ENCODE peak calls at places on chromosome 13, in seven cellular contexts. One of them, this sample, is unnamed.

GRCh38 chr13:46149272-46150133 is 32.5 kb downstream of the LCP1 start:
- DNase-seq in type B pancreatic cell: no peak
- DNase-seq in HS-5: no peak
- DNase-seq in glutamatergic neuron: no peak
- DNase-seq in H9: no peak
- DNase-seq in stimulated activated CD8-positive, alpha-beta memory T cell treated with anti-CD3 and anti-CD28 coated beads, Interleukin-2, amount 100 ng/mL, for 1 hour: no peak
- DNase-seq in RWPE1: no peak
- DNase-seq in this sample: no peak

GRCh38 chr13:110615005-110615321 is 382 bp upstream of the NAXD start:
- DNase-seq in type B pancreatic cell: no peak
- DNase-seq in HS-5: no peak
- DNase-seq in glutamatergic neuron: no peak
- DNase-seq in H9: no peak
- DNase-seq in stimulated activated CD8-positive, alpha-beta memory T cell treated with anti-CD3 and anti-CD28 coated beads, Interleukin-2, amount 100 ng/mL, for 1 hour: no peak
- DNase-seq in RWPE1: no peak
- DNase-seq in this sample: no peak

GRCh38 chr13:94192576-94192975 is 286.9 kb downstream of the DCT start:
- DNase-seq in type B pancreatic cell: no peak
- DNase-seq in HS-5: no peak
- DNase-seq in glutamatergic neuron: peak
- DNase-seq in H9: peak
- DNase-seq in stimulated activated CD8-positive, alpha-beta memory T cell treated with anti-CD3 and anti-CD28 coated beads, Interleukin-2, amount 100 ng/mL, for 1 hour: no peak
- DNase-seq in RWPE1: no peak
- DNase-seq in this sample: no peak

GRCh38 chr13:79870123-79870522 is 389.2 kb downstream of the NDFIP2 start:
- DNase-seq in type B pancreatic cell: no peak
- DNase-seq in HS-5: no peak
- DNase-seq in glutamatergic neuron: no peak
- DNase-seq in H9: no peak
- DNase-seq in stimulated activated CD8-positive, alpha-beta memory T cell treated with anti-CD3 and anti-CD28 coated beads, Interleukin-2, amount 100 ng/mL, for 1 hour: no peak
- DNase-seq in RWPE1: no peak
- DNase-seq in this sample: no peak

GRCh38 chr13:113742000-113742441 is 17.0 kb upstream of the TMEM255B start:
- DNase-seq in type B pancreatic cell: no peak
- DNase-seq in HS-5: no peak
- DNase-seq in glutamatergic neuron: peak
- DNase-seq in H9: peak
- DNase-seq in stimulated activated CD8-positive, alpha-beta memory T cell treated with anti-CD3 and anti-CD28 coated beads, Interleukin-2, amount 100 ng/mL, for 1 hour: no peak
- DNase-seq in RWPE1: peak
- DNase-seq in this sample: no peak

GRCh38 chr13:40622761-40623160 is 43.7 kb downstream of the FOXO1 start:
- DNase-seq in type B pancreatic cell: no peak
- DNase-seq in HS-5: no peak
- DNase-seq in glutamatergic neuron: no peak
- DNase-seq in H9: no peak
- DNase-seq in stimulated activated CD8-positive, alpha-beta memory T cell treated with anti-CD3 and anti-CD28 coated beads, Interleukin-2, amount 100 ng/mL, for 1 hour: no peak
- DNase-seq in RWPE1: no peak
- DNase-seq in this sample: no peak

GRCh38 chr13:49253310-49253709 is 5.6 kb downstream of the CDADC1 start:
- DNase-seq in type B pancreatic cell: no peak
- DNase-seq in HS-5: no peak
- DNase-seq in glutamatergic neuron: no peak
- DNase-seq in H9: no peak
- DNase-seq in stimulated activated CD8-positive, alpha-beta memory T cell treated with anti-CD3 and anti-CD28 coated beads, Interleukin-2, amount 100 ng/mL, for 1 hour: no peak
- DNase-seq in RWPE1: no peak
- DNase-seq in this sample: no peak

GRCh38 chr13:52393572-52394357 is 12.2 kb downstream of the THSD1 start:
- DNase-seq in type B pancreatic cell: no peak
- DNase-seq in HS-5: no peak
- DNase-seq in glutamatergic neuron: no peak
- DNase-seq in H9: no peak
- DNase-seq in stimulated activated CD8-positive, alpha-beta memory T cell treated with anti-CD3 and anti-CD28 coated beads, Interleukin-2, amount 100 ng/mL, for 1 hour: no peak
- DNase-seq in RWPE1: no peak
- DNase-seq in this sample: no peak

GRCh38 chr13:30429721-30430694 is 7.7 kb downstream of the UBE2L5 start:
- DNase-seq in type B pancreatic cell: no peak
- DNase-seq in HS-5: peak
- DNase-seq in glutamatergic neuron: no peak
- DNase-seq in H9: no peak
- DNase-seq in stimulated activated CD8-positive, alpha-beta memory T cell treated with anti-CD3 and anti-CD28 coated beads, Interleukin-2, amount 100 ng/mL, for 1 hour: no peak
- DNase-seq in RWPE1: peak
- DNase-seq in this sample: peak